ENCODE peak calls at places on chromosomes 13 and 19, in five cellular contexts. Z is NCI-H524, S is HS-5, E is kidney tubule cell, J is HTR-8/SVneo. Y is an unnamed sample.

GRCh38 chr19:35996777-35997176 is 1.8 kb downstream of the SDHAF1 start:
- DNase-seq in Z (no peak), S (no peak), E (no peak), J (no peak), Y (no peak)

GRCh38 chr13:99316657-99317244 is 9.6 kb upstream of the GPR183 start:
- DNase-seq in Z (no peak), S (no peak), E (no peak), J (no peak), Y (no peak)

GRCh38 chr19:1360818-1361461 is 22.8 kb upstream of the NDUFS7 start:
- DNase-seq in Z (no peak), S (peak; percentile 33), E (peak; percentile 46), J (no peak), Y (peak; percentile 93)

GRCh38 chr13:96772426-96772825 is 221.8 kb downstream of the OXGR1 start:
- DNase-seq in Z (no peak), S (no peak), E (peak; percentile 10), J (no peak), Y (no peak)

GRCh38 chr13:60654405-60654804 is 257.4 kb downstream of the TDRD3 start:
- DNase-seq in Z (peak; percentile 47), S (peak; percentile 0), E (peak; percentile 28), J (peak; percentile 1), Y (peak; percentile 62)

GRCh38 chr19:460877-461609 is at the start of gene SHC2:
- DNase-seq in Z (no peak), S (no peak), E (no peak), J (no peak), Y (no peak)

GRCh38 chr19:8391274-8392016 is 1.3 kb downstream of the RAB11B start:
- DNase-seq in Z (no peak), S (no peak), E (no peak), J (no peak), Y (no peak)

GRCh38 chr13:44306401-44307192 is 67.0 kb upstream of the SERP2 start:
- DNase-seq in Z (no peak), S (peak; percentile 68), E (peak; percentile 91), J (peak; percentile 26), Y (peak; percentile 95)

GRCh38 chr13:39376088-39376487 is 226.9 kb downstream of the LHFPL6 start:
- DNase-seq in Z (no peak), S (no peak), E (no peak), J (no peak), Y (no peak)

GRCh38 chr19:8135946-8136618 is 13.3 kb downstream of the FBN3 start:
- DNase-seq in Z (no peak), S (no peak), E (no peak), J (no peak), Y (no peak)

GRCh38 chr19:18698321-18699167 is 15.1 kb downstream of the CRTC1 start:
- DNase-seq in Z (no peak), S (no peak), E (peak; percentile 5), J (no peak), Y (no peak)

GRCh38 chr19:54415208-54415900 is at the start of gene TTYH1:
- DNase-seq in Z (no peak), S (no peak), E (no peak), J (no peak), Y (no peak)

GRCh38 chr19:49560358-49560900 is 19.9 kb downstream of the NOSIP start:
- DNase-seq in Z (no peak), S (no peak), E (no peak), J (no peak), Y (no peak)

GRCh38 chr19:7211191-7211988 is 82.8 kb downstream of the INSR start:
- DNase-seq in Z (no peak), S (no peak), E (no peak), J (no peak), Y (peak; percentile 55)

GRCh38 chr19:21604941-21605548 is 99.6 kb downstream of the ZNF429 start:
- DNase-seq in Z (no peak), S (no peak), E (peak; percentile 22), J (no peak), Y (peak; percentile 30)

GRCh38 chr13:90717451-90717936 is 630.0 kb upstream of the MIR17HG start:
- DNase-seq in Z (no peak), S (peak; percentile 33), E (peak; percentile 92), J (no peak), Y (peak; percentile 93)

GRCh38 chr13:40381935-40382764 is 284.3 kb downstream of the FOXO1 start:
- DNase-seq in Z (no peak), S (no peak), E (no peak), J (no peak), Y (no peak)